ENCODE peak calls at places on chromosomes 1 and 21, in four cellular contexts. One of them, this sample, is unnamed.

GRCh38 chr21:15703932-15704331 is 25.9 kb upstream of the USP25 start:
- ATAC-seq in naive B cell: no peak
- ATAC-seq in lower lobe of right lung: no peak
- ATAC-seq in left ventricle myocardium superior: no peak
- ATAC-seq in this sample: no peak

GRCh38 chr1:16293568-16293967 is 56.6 kb upstream of the CPLANE2 start:
- ATAC-seq in lower lobe of right lung: peak; percentile 78
- ATAC-seq in naive B cell: no peak
- ATAC-seq in left ventricle myocardium superior: no peak
- ATAC-seq in this sample: peak; percentile 18

GRCh38 chr1:243322326-243322725 is 66.5 kb downstream of the SDCCAG8 start:
- ATAC-seq in lower lobe of right lung: no peak
- ATAC-seq in naive B cell: no peak
- ATAC-seq in left ventricle myocardium superior: no peak
- ATAC-seq in this sample: no peak

GRCh38 chr1:56844709-56845108 is 9.9 kb upstream of the C8A start:
- ATAC-seq in left ventricle myocardium superior: no peak
- ATAC-seq in naive B cell: no peak
- ATAC-seq in lower lobe of right lung: no peak
- ATAC-seq in this sample: no peak

GRCh38 chr1:192749349-192749748 is 59.5 kb upstream of the RGS2 start:
- ATAC-seq in lower lobe of right lung: no peak
- ATAC-seq in naive B cell: no peak
- ATAC-seq in left ventricle myocardium superior: peak; percentile 96
- ATAC-seq in this sample: no peak

GRCh38 chr1:68254667-68255226 is 22.4 kb upstream of the WLS start:
- ATAC-seq in left ventricle myocardium superior: no peak
- ATAC-seq in lower lobe of right lung: no peak
- ATAC-seq in naive B cell: no peak
- ATAC-seq in this sample: no peak

GRCh38 chr1:2932671-2933350 is 88.5 kb upstream of the ACTRT2 start:
- ATAC-seq in naive B cell: no peak
- ATAC-seq in lower lobe of right lung: no peak
- ATAC-seq in left ventricle myocardium superior: no peak
- ATAC-seq in this sample: no peak

GRCh38 chr1:94056171-94056570 is 64.8 kb downstream of the ABCA4 start:
- ATAC-seq in naive B cell: no peak
- ATAC-seq in left ventricle myocardium superior: no peak
- ATAC-seq in lower lobe of right lung: no peak
- ATAC-seq in this sample: peak; percentile 11

GRCh38 chr1:7702365-7702764 is 68.7 kb upstream of the VAMP3 start:
- ATAC-seq in naive B cell: no peak
- ATAC-seq in left ventricle myocardium superior: no peak
- ATAC-seq in lower lobe of right lung: no peak
- ATAC-seq in this sample: no peak

GRCh38 chr1:171800342-171800741 is 18.9 kb downstream of the METTL13 start:
- ATAC-seq in naive B cell: no peak
- ATAC-seq in left ventricle myocardium superior: no peak
- ATAC-seq in lower lobe of right lung: no peak
- ATAC-seq in this sample: no peak

GRCh38 chr1:33634806-33635205 is 162.4 kb downstream of the ZSCAN20 start:
- ATAC-seq in lower lobe of right lung: peak; percentile 64
- ATAC-seq in naive B cell: no peak
- ATAC-seq in left ventricle myocardium superior: peak; percentile 62
- ATAC-seq in this sample: peak; percentile 65

GRCh38 chr1:164240081-164240480 is 318.9 kb upstream of the PBX1 start:
- ATAC-seq in left ventricle myocardium superior: no peak
- ATAC-seq in naive B cell: no peak
- ATAC-seq in lower lobe of right lung: no peak
- ATAC-seq in this sample: no peak

GRCh38 chr1:171585715-171586114 is 36.3 kb upstream of the MYOCOS start:
- ATAC-seq in left ventricle myocardium superior: no peak
- ATAC-seq in lower lobe of right lung: no peak
- ATAC-seq in naive B cell: no peak
- ATAC-seq in this sample: no peak

GRCh38 chr21:44049606-44050005 is 37.5 kb downstream of the TRAPPC10 start:
- ATAC-seq in left ventricle myocardium superior: no peak
- ATAC-seq in lower lobe of right lung: no peak
- ATAC-seq in naive B cell: no peak
- ATAC-seq in this sample: peak; percentile 17

GRCh38 chr1:224564491-224565084 is 51.5 kb upstream of the CNIH3 start:
- ATAC-seq in naive B cell: no peak
- ATAC-seq in lower lobe of right lung: no peak
- ATAC-seq in left ventricle myocardium superior: no peak
- ATAC-seq in this sample: peak; percentile 30

GRCh38 chr1:152886758-152887409 is 8.8 kb downstream of the SMCP start:
- ATAC-seq in lower lobe of right lung: no peak
- ATAC-seq in left ventricle myocardium superior: no peak
- ATAC-seq in naive B cell: no peak
- ATAC-seq in this sample: peak; percentile 73

GRCh38 chr1:43284065-43284464 is 1.3 kb downstream of the C1orf210 start:
- ATAC-seq in left ventricle myocardium superior: no peak
- ATAC-seq in lower lobe of right lung: no peak
- ATAC-seq in naive B cell: no peak
- ATAC-seq in this sample: peak; percentile 48

GRCh38 chr1:18645172-18646090 is 14.8 kb downstream of the PAX7 start:
- ATAC-seq in left ventricle myocardium superior: no peak
- ATAC-seq in naive B cell: no peak
- ATAC-seq in lower lobe of right lung: no peak
- ATAC-seq in this sample: no peak

GRCh38 chr1:44270666-44271628 is 57.7 kb downstream of the DMAP1 start:
- ATAC-seq in naive B cell: no peak
- ATAC-seq in left ventricle myocardium superior: no peak
- ATAC-seq in lower lobe of right lung: no peak
- ATAC-seq in this sample: no peak

GRCh38 chr21:17118638-17119384 is 394.0 kb upstream of the CXADR start:
- ATAC-seq in left ventricle myocardium superior: peak; percentile 88
- ATAC-seq in lower lobe of right lung: no peak
- ATAC-seq in naive B cell: no peak
- ATAC-seq in this sample: no peak

GRCh38 chr21:36915701-36916075 is 50.8 kb downstream of the HLCS start:
- ATAC-seq in lower lobe of right lung: no peak
- ATAC-seq in naive B cell: no peak
- ATAC-seq in left ventricle myocardium superior: no peak
- ATAC-seq in this sample: no peak

GRCh38 chr1:232937741-232938375 is 12.6 kb upstream of the NTPCR start:
- ATAC-seq in naive B cell: no peak
- ATAC-seq in lower lobe of right lung: peak; percentile 63
- ATAC-seq in left ventricle myocardium superior: no peak
- ATAC-seq in this sample: no peak

GRCh38 chr1:196497824-196498223 is 110.4 kb downstream of the KCNT2 start:
- ATAC-seq in naive B cell: no peak
- ATAC-seq in left ventricle myocardium superior: no peak
- ATAC-seq in lower lobe of right lung: no peak
- ATAC-seq in this sample: no peak

GRCh38 chr1:1237874-1238701 is 6.1 kb downstream of the B3GALT6 start:
- ATAC-seq in naive B cell: peak; percentile 71
- ATAC-seq in left ventricle myocardium superior: no peak
- ATAC-seq in lower lobe of right lung: no peak
- ATAC-seq in this sample: peak; percentile 43

GRCh38 chr21:32386195-32386870 is 6.5 kb downstream of the URB1 start:
- ATAC-seq in naive B cell: no peak
- ATAC-seq in lower lobe of right lung: no peak
- ATAC-seq in left ventricle myocardium superior: peak; percentile 89
- ATAC-seq in this sample: peak; percentile 79

GRCh38 chr1:54845772-54846171 is 41.2 kb downstream of the DHCR24 start:
- ATAC-seq in naive B cell: no peak
- ATAC-seq in left ventricle myocardium superior: no peak
- ATAC-seq in lower lobe of right lung: no peak
- ATAC-seq in this sample: no peak

GRCh38 chr1:172851871-172852270 is 193.0 kb downstream of the FASLG start:
- ATAC-seq in naive B cell: no peak
- ATAC-seq in lower lobe of right lung: no peak
- ATAC-seq in left ventricle myocardium superior: no peak
- ATAC-seq in this sample: no peak

GRCh38 chr1:26045712-26046312 is at the start of gene SLC30A2:
- ATAC-seq in naive B cell: no peak
- ATAC-seq in lower lobe of right lung: no peak
- ATAC-seq in left ventricle myocardium superior: peak; percentile 25
- ATAC-seq in this sample: no peak

GRCh38 chr1:182955596-182956588 is 2.9 kb upstream of the SHCBP1L start:
- ATAC-seq in lower lobe of right lung: peak; percentile 42
- ATAC-seq in left ventricle myocardium superior: peak; percentile 65
- ATAC-seq in naive B cell: no peak
- ATAC-seq in this sample: no peak

GRCh38 chr21:44432841-44433790 is 22.2 kb upstream of the LRRC3 start:
- ATAC-seq in lower lobe of right lung: no peak
- ATAC-seq in left ventricle myocardium superior: no peak
- ATAC-seq in naive B cell: no peak
- ATAC-seq in this sample: no peak

GRCh38 chr1:3336641-3337621 is 117.5 kb upstream of the ARHGEF16 start:
- ATAC-seq in lower lobe of right lung: peak; percentile 74
- ATAC-seq in naive B cell: no peak
- ATAC-seq in left ventricle myocardium superior: no peak
- ATAC-seq in this sample: peak; percentile 18

GRCh38 chr21:37136261-37136660 is 63.2 kb downstream of the TTC3 start:
- ATAC-seq in lower lobe of right lung: no peak
- ATAC-seq in left ventricle myocardium superior: no peak
- ATAC-seq in naive B cell: no peak
- ATAC-seq in this sample: no peak

GRCh38 chr1:207345644-207346561 is 24.4 kb downstream of the CD55 start:
- ATAC-seq in lower lobe of right lung: peak; percentile 41
- ATAC-seq in naive B cell: no peak
- ATAC-seq in left ventricle myocardium superior: no peak
- ATAC-seq in this sample: peak; percentile 26